ENCODE peak calls at places on chromosomes 5 and 9, in seven cellular contexts. R is lower leg skin, F is gastrocnemius medialis, Y is A549, O is ovary, S is HepG2, D is GM12892. P is an unnamed sample.

GRCh38 chr5:115379622-115380344 is 83.3 kb upstream of the CCDC112 start:
- DNase-seq in Y (no peak), R (no peak), O (no peak), S (no peak), D (no peak), F (no peak), P (no peak)

GRCh38 chr5:149581192-149581861 is at the start of gene ARHGEF37:
- DNase-seq in R (peak), S (peak), D (no peak), Y (no peak), O (peak), F (peak), P (peak)

GRCh38 chr5:6402939-6403338 is 24.6 kb upstream of the MED10 start:
- DNase-seq in F (no peak), S (no peak), O (no peak), Y (no peak), D (no peak), R (no peak), P (no peak)

GRCh38 chr9:16333697-16334096 is 536.8 kb downstream of the BNC2 start:
- DNase-seq in Y (no peak), R (no peak), F (no peak), O (no peak), S (no peak), D (no peak), P (no peak)

GRCh38 chr5:155150012-155150411 is 136.5 kb downstream of the KIF4B start:
- DNase-seq in S (no peak), O (no peak), F (no peak), R (no peak), D (no peak), Y (no peak), P (no peak)

GRCh38 chr9:19026375-19026774 is 6.6 kb downstream of the SAXO1 start:
- DNase-seq in S (no peak), O (no peak), D (no peak), Y (no peak), F (no peak), R (no peak), P (no peak)

GRCh38 chr5:13624283-13625074 is 320.0 kb downstream of the DNAH5 start:
- DNase-seq in O (no peak), F (no peak), D (no peak), Y (no peak), R (no peak), S (no peak), P (no peak)

GRCh38 chr5:179243333-179243732 is 101.9 kb downstream of the ADAMTS2 start:
- DNase-seq in F (peak), R (peak), S (no peak), D (no peak), O (no peak), Y (no peak), P (no peak)

GRCh38 chr9:7376213-7376612 is 423.4 kb downstream of the DMAC1 start:
- DNase-seq in D (no peak), S (no peak), F (no peak), O (no peak), Y (no peak), R (no peak), P (no peak)

GRCh38 chr5:96942078-96942477 is 6.2 kb downstream of the LNPEP start:
- DNase-seq in O (no peak), F (no peak), Y (no peak), D (no peak), R (no peak), S (no peak), P (no peak)

GRCh38 chr5:96942911-96943310 is 7.0 kb downstream of the LNPEP start:
- DNase-seq in F (no peak), D (no peak), S (no peak), R (no peak), Y (no peak), O (no peak), P (no peak)

GRCh38 chr5:96941140-96941539 is 5.3 kb downstream of the LNPEP start:
- DNase-seq in S (no peak), R (no peak), F (no peak), O (no peak), D (no peak), Y (no peak), P (no peak)

GRCh38 chr5:96946381-96946780 is 10.5 kb downstream of the LNPEP start:
- DNase-seq in R (no peak), Y (no peak), O (no peak), D (no peak), F (no peak), S (no peak), P (no peak)

DNA sequence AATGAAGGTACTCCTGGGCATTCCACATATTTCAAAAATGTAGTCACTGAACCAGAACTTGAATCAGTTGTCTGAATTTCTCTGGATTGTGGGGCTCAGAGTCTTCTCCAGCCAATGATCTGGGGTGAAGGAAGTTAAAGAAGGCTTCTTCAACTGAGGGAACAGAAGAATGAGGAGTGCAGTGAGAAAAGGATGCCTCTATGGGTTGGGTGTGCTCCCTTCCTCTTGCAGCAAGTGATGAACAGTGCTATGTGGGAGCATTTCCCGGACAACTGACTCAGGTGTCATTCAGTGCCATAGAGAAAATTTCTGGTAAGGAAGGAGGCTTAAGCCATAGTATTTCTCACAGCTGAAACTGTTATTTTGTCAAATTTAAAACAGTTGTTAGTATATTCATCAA is 7.9 kb downstream of the LNPEP start:
- DNase-seq in R (no peak), S (no peak), O (no peak), D (no peak), F (no peak), Y (no peak), P (no peak)
- TF ChIP-seq POLR2A in R (no peak), S (no peak), O (no peak), D (no peak), F (no peak), Y (no peak), P (no peak)

GRCh38 chr9:131577005-131578000 is 32.0 kb downstream of the PRRT1B start:
- DNase-seq in Y (no peak), S (no peak), F (no peak), D (no peak), R (no peak), O (peak), P (no peak)
- TF ChIP-seq POLR2A in Y (no peak), S (no peak), F (no peak), D (no peak), R (no peak), O (no peak), P (no peak)

GRCh38 chr5:140240987-140241706 is 61.8 kb downstream of the PFDN1 start:
- DNase-seq in Y (peak), R (peak), S (peak), F (peak), O (peak), D (no peak), P (peak)
- TF ChIP-seq POLR2A in Y (no peak), R (no peak), S (peak), F (no peak), O (no peak), D (no peak), P (no peak)

DNA sequence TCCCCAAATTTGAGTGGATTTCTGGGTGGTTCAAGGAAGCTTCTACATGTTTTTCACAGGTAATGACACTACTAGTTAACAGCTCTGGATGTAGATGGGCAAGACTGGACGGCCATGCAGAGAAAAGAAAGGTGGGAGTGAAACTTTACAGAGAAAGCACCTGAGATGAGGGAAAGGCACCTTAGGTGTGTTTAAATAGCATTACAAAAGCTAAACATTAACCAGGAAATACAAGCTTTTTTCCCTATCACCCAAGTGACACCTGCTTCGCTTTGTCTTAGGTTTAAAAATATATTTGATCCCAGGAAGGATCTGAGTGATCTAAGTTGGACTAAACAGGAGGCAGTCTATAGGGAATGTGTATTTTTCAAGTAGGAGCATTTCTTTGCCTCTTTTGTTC is 8.3 kb downstream of the C9orf152 start:
- DNase-seq in S (no peak), Y (no peak), F (no peak), O (no peak), R (no peak), D (no peak), P (no peak)
- TF ChIP-seq POLR2A in S (no peak), Y (no peak), F (no peak), O (no peak), R (no peak), D (no peak), P (no peak)

DNA sequence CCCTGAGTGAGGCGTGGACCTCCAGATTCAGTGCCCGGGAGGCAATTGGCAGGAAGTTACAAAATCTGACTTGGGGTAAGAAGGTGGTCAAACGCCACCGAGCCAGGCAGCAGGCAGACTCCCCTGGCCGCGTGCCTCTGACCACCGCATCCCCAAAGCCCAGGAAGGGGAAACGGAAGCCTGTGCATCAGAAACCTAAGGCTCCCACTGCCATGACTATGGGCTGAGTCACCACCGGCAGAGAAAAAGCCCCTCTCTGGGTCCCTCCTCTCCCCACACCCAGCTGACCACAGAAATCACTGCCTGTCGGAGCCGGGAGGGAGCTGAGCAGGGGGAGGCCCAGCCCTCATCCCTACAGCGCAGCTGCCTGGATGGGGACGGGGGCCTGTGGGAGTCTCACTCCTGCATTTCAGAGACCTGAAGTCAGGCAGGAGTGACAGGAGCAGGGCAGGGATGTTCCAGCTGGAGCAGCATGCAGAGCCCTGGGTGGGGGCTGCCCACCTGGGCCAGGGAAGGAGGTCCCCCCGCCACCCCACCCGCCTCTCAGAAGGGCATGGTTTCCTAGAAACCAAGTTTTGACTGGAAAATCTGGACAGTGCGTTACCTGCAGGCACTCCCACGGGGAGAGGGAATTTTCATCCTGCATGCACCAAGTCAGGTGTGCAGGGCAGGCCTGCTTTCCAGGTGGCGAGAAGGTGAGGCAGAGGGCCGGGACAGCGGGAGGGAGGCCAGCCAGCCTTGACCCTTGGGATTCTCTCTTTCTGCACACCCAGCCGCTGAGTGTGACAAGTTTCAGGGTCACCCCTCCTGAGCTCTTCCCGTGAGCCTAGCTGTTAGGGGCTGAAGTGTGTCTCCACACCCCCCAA is 68.2 kb downstream of the LRSAM1 start:
- DNase-seq in Y (no peak), F (no peak), S (no peak), D (no peak), O (no peak), R (no peak), P (no peak)
- TF ChIP-seq POLR2A in Y (no peak), F (no peak), S (no peak), D (no peak), O (no peak), R (no peak), P (no peak)

GRCh38 chr5:177519463-177520235 is 2.9 kb upstream of the DDX41 start:
- DNase-seq in R (no peak), O (peak), S (no peak), D (no peak), Y (no peak), F (no peak), P (no peak)

GRCh38 chr5:177514541-177514940 is 2.2 kb downstream of the DDX41 start:
- DNase-seq in Y (no peak), O (no peak), D (no peak), S (no peak), R (no peak), F (no peak), P (no peak)

GRCh38 chr5:177515580-177515979 is 1.2 kb downstream of the DDX41 start:
- DNase-seq in Y (no peak), D (no peak), O (no peak), S (no peak), F (no peak), R (no peak), P (no peak)

GRCh38 chr5:177513500-177513899 is 3.3 kb downstream of the DDX41 start:
- DNase-seq in F (no peak), O (no peak), S (no peak), Y (no peak), D (no peak), R (no peak), P (no peak)

GRCh38 chr5:177516601-177517568 is at the start of gene DDX41:
- DNase-seq in S (peak), Y (peak), R (peak), O (peak), F (peak), D (peak), P (peak)
- TF ChIP-seq POLR2A in S (peak), Y (peak), R (no peak), O (peak), F (peak), D (peak), P (peak)

GRCh38 chr9:124228516-124228915 is 29.2 kb upstream of the NEK6 start:
- DNase-seq in O (no peak), Y (no peak), S (no peak), F (no peak), D (no peak), R (no peak), P (no peak)
- TF ChIP-seq POLR2A in O (no peak), Y (no peak), S (no peak), F (no peak), D (no peak), R (no peak), P (no peak)

GRCh38 chr5:172832383-172833315 is 1.4 kb upstream of the ERGIC1 start:
- DNase-seq in O (no peak), R (no peak), F (no peak), D (no peak), Y (no peak), S (no peak), P (no peak)

GRCh38 chr5:172835246-172836030 is 1.4 kb downstream of the ERGIC1 start:
- DNase-seq in O (no peak), D (no peak), F (no peak), S (no peak), Y (no peak), R (no peak), P (no peak)

GRCh38 chr5:172833691-172834569 is at the start of gene ERGIC1:
- DNase-seq in S (peak), Y (peak), R (peak), D (peak), F (peak), O (peak), P (peak)

GRCh38 chr5:172833372-172833690 is 720 bp upstream of the ERGIC1 start:
- DNase-seq in Y (no peak), D (no peak), F (no peak), S (no peak), R (no peak), O (no peak), P (no peak)

GRCh38 chr5:172834570-172835245 is 657 bp downstream of the ERGIC1 start:
- DNase-seq in Y (no peak), R (no peak), D (no peak), S (peak), F (no peak), O (no peak), P (no peak)
- TF ChIP-seq POLR2A in Y (no peak), R (no peak), D (no peak), S (no peak), F (no peak), O (no peak), P (no peak)

P was measured in erythroblast.